ENCODE peak calls at places on chromosome 10, in eight cellular contexts. F is esophagus squamous epithelium, Y is K562, N is ovary, R is tibial nerve, J is endothelial cell of umbilical vein, P is body of pancreas, E is transverse colon. Z is an unnamed sample.

GRCh38 chr10:119478111-119479047 is 64.1 kb downstream of the RGS10 start:
- DNase-seq in F (no peak), Y (no peak), N (no peak), R (no peak), J (no peak), P (no peak), E (no peak), Z (no peak)

GRCh38 chr10:33333260-33334169 is 952 bp downstream of the NRP1 start:
- DNase-seq in F (no peak), Y (no peak), N (no peak), R (no peak), J (peak; percentile 55), P (no peak), E (peak; percentile 13), Z (no peak)

GRCh38 chr10:96671207-96671890 is 49.0 kb downstream of the PIK3AP1 start:
- DNase-seq in F (no peak), Y (no peak), N (no peak), R (no peak), J (no peak), P (no peak), E (no peak), Z (no peak)

GRCh38 chr10:103491729-103492364 is 1.7 kb upstream of the NEURL1 start:
- DNase-seq in F (no peak), Y (no peak), N (peak; percentile 75), R (no peak), J (peak; percentile 38), P (no peak), E (no peak), Z (no peak)

GRCh38 chr10:116627386-116627933 is 6.7 kb downstream of the PNLIPRP2 start:
- DNase-seq in F (no peak), Y (peak; percentile 12), N (peak; percentile 67), R (no peak), J (no peak), P (peak; percentile 76), E (peak; percentile 68), Z (peak; percentile 34)

GRCh38 chr10:43393606-43394360 is 15.2 kb downstream of the HNRNPF start:
- DNase-seq in F (no peak), Y (peak; percentile 14), N (no peak), R (no peak), J (no peak), P (no peak), E (no peak), Z (no peak)

GRCh38 chr10:20954519-20954918 is 57.4 kb upstream of the NEBL start:
- DNase-seq in F (no peak), Y (no peak), N (no peak), R (no peak), J (no peak), P (no peak), E (no peak), Z (no peak)

GRCh38 chr10:46552526-46553237 is 3.8 kb downstream of the GPRIN2 start:
- DNase-seq in F (no peak), Y (no peak), N (no peak), R (no peak), J (no peak), P (no peak), E (peak; percentile 39), Z (peak; percentile 50)

GRCh38 chr10:7551891-7552731 is 114.7 kb downstream of the ITIH5 start:
- DNase-seq in F (no peak), Y (no peak), N (no peak), R (peak; percentile 24), J (no peak), P (no peak), E (no peak), Z (no peak)

GRCh38 chr10:98646998-98647917 is 200.5 kb upstream of the HPS1 start:
- DNase-seq in F (no peak), Y (no peak), N (no peak), R (no peak), J (no peak), P (no peak), E (no peak), Z (no peak)

GRCh38 chr10:132580617-132581016 is 43.0 kb downstream of the INPP5A start:
- DNase-seq in F (no peak), Y (no peak), N (no peak), R (no peak), J (no peak), P (no peak), E (no peak), Z (no peak)

GRCh38 chr10:118436742-118437141 is 94.6 kb upstream of the FAM204A start:
- DNase-seq in F (no peak), Y (no peak), N (no peak), R (no peak), J (no peak), P (no peak), E (no peak), Z (no peak)

GRCh38 chr10:58856508-58857240 is 319.8 kb upstream of the PHYHIPL start:
- DNase-seq in F (no peak), Y (no peak), N (no peak), R (no peak), J (no peak), P (peak; percentile 69), E (no peak), Z (no peak)

GRCh38 chr10:84522612-84523462 is 194.4 kb downstream of the CCSER2 start:
- DNase-seq in F (no peak), Y (no peak), N (no peak), R (no peak), J (peak; percentile 61), P (no peak), E (no peak), Z (no peak)

GRCh38 chr10:49781247-49781646 is 19.1 kb upstream of the OGDHL start:
- DNase-seq in F (no peak), Y (no peak), N (no peak), R (no peak), J (no peak), P (no peak), E (no peak), Z (no peak)

GRCh38 chr10:11183000-11183399 is 165.3 kb downstream of the CELF2 start:
- DNase-seq in F (no peak), Y (no peak), N (no peak), R (no peak), J (no peak), P (no peak), E (no peak), Z (no peak)

GRCh38 chr10:132515811-132516726 is 21.5 kb upstream of the INPP5A start:
- DNase-seq in F (no peak), Y (no peak), N (peak; percentile 60), R (no peak), J (no peak), P (peak; percentile 29), E (peak; percentile 8), Z (peak; percentile 49)

GRCh38 chr10:132588301-132589013 is 50.9 kb downstream of the INPP5A start:
- DNase-seq in F (no peak), Y (no peak), N (no peak), R (no peak), J (peak; percentile 92), P (no peak), E (no peak), Z (no peak)

GRCh38 chr10:126042354-126042753 is 146.0 kb downstream of the FANK1 start:
- DNase-seq in F (no peak), Y (no peak), N (no peak), R (no peak), J (no peak), P (no peak), E (no peak), Z (no peak)

GRCh38 chr10:26855186-26855585 is 5.6 kb downstream of the ABI1 start:
- DNase-seq in F (no peak), Y (no peak), N (no peak), R (no peak), J (peak; percentile 58), P (no peak), E (no peak), Z (no peak)

GRCh38 chr10:17368708-17369272 is 85.6 kb downstream of the ST8SIA6 start:
- DNase-seq in F (no peak), Y (no peak), N (no peak), R (no peak), J (no peak), P (no peak), E (no peak), Z (no peak)

GRCh38 chr10:124461642-124462347 is at the start of gene LHPP:
- DNase-seq in F (peak; percentile 22), Y (peak; percentile 81), N (peak; percentile 88), R (peak; percentile 67), J (peak; percentile 85), P (peak; percentile 82), E (peak; percentile 91), Z (peak; percentile 93)
- TF ChIP-seq POLR2A in F (no peak), Y (peak; percentile 63), N (no peak), R (peak; percentile 36), J (peak; percentile 72), P (peak; percentile 45), E (peak; percentile 43), Z (peak; percentile 56)

GRCh38 chr10:86944907-86945306 is 12.5 kb downstream of the MMRN2 start:
- DNase-seq in F (no peak), Y (no peak), N (no peak), R (no peak), J (no peak), P (no peak), E (no peak), Z (peak; percentile 18)

GRCh38 chr10:86946215-86947170 is 10.9 kb downstream of the MMRN2 start:
- DNase-seq in F (no peak), Y (no peak), N (peak; percentile 66), R (no peak), J (no peak), P (peak; percentile 71), E (peak; percentile 25), Z (no peak)

GRCh38 chr10:86944031-86944419 is 13.4 kb downstream of the MMRN2 start:
- DNase-seq in F (no peak), Y (no peak), N (peak; percentile 19), R (no peak), J (no peak), P (no peak), E (no peak), Z (peak; percentile 63)

GRCh38 chr10:86944471-86944870 is 12.9 kb downstream of the MMRN2 start:
- DNase-seq in F (no peak), Y (no peak), N (no peak), R (no peak), J (no peak), P (no peak), E (no peak), Z (no peak)

GRCh38 chr10:86945361-86946214 is 11.8 kb downstream of the MMRN2 start:
- DNase-seq in F (no peak), Y (peak; percentile 19), N (peak; percentile 65), R (no peak), J (no peak), P (no peak), E (no peak), Z (no peak)
- TF ChIP-seq CTCF in F (peak; percentile 6), Y (peak; percentile 48), N (no peak), R (peak; percentile 44), J (peak; percentile 16), P (peak; percentile 37), E (no peak), Z (no peak)

DNA sequence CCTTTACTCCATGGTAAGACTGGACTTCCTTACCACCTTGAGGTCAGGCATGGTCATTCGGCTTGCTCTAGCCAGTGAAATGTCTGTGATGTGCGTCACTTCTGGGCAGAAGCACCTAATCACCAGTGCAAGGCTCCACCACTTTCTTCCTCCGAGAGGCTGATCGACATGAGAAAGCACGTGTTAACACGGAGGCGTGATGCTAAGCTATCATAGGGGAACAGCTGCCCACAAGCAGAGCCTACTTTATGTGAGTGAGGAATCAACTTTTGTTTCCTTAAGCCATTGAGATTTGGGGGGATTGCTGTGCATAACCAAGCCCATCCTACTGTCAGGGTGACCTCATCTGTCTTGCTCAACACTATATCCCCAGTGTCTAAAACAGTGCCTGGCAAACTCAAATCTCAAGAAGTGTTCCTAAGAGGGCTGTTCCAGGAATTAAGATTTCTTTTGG is 23.1 kb upstream of the SAR1A start:
- DNase-seq in F (no peak), Y (no peak), N (no peak), R (no peak), J (no peak), P (no peak), E (no peak), Z (no peak)
- TF ChIP-seq POLR2A in F (no peak), Y (no peak), N (no peak), R (no peak), J (no peak), P (no peak), E (no peak), Z (no peak)

GRCh38 chr10:78781251-78781913 is 287.4 kb upstream of the ZMIZ1 start:
- DNase-seq in F (no peak), Y (no peak), N (no peak), R (no peak), J (no peak), P (no peak), E (no peak), Z (no peak)
- TF ChIP-seq CTCF in F (no peak), Y (no peak), N (no peak), R (no peak), J (no peak), P (no peak), E (no peak), Z (no peak)

Z was measured in right lobe of liver.